ENCODE peak calls at places on chromosomes 3 and 15, in six cellular contexts. Y is neural progenitor cell, L is GM23248, C is HCT116, J is hepatocyte, T is PC-3. Z is an unnamed sample.

GRCh38 chr15:70036585-70037343 is 61.0 kb downstream of the TLE3 start:
- DNase-seq in Y (no peak), L (no peak), C (no peak), J (no peak), T (peak; percentile 28), Z (no peak)

GRCh38 chr3:133573629-133574194 is at the start of gene CDV3:
- DNase-seq in Y (peak; percentile 89), L (no peak), C (no peak), J (no peak), T (no peak), Z (peak; percentile 71)

GRCh38 chr15:67542192-67542461 is 376 bp upstream of the MAP2K5 start:
- DNase-seq in Y (peak; percentile 62), L (no peak), C (no peak), J (peak; percentile 8), T (peak; percentile 24), Z (peak; percentile 44)

GRCh38 chr3:138230525-138230924 is 43.4 kb downstream of the ARMC8 start:
- DNase-seq in Y (no peak), L (peak; percentile 73), C (no peak), J (no peak), T (no peak), Z (no peak)

GRCh38 chr3:61605589-61606175 is 44.3 kb downstream of the PTPRG start:
- DNase-seq in Y (no peak), L (no peak), C (no peak), J (no peak), T (no peak), Z (no peak)

GRCh38 chr3:156633335-156633734 is 41.1 kb upstream of the TIPARP start:
- DNase-seq in Y (no peak), L (peak; percentile 90), C (no peak), J (no peak), T (no peak), Z (no peak)

GRCh38 chr3:35644461-35644860 is 5.1 kb downstream of the ARPP21 start:
- DNase-seq in Y (no peak), L (no peak), C (no peak), J (no peak), T (no peak), Z (no peak)

GRCh38 chr3:187360523-187361060 is 7.6 kb upstream of the RTP4 start:
- DNase-seq in Y (peak; percentile 17), L (peak; percentile 25), C (no peak), J (no peak), T (no peak), Z (no peak)

GRCh38 chr15:88776646-88777045 is 26.6 kb upstream of the ACAN start:
- DNase-seq in Y (no peak), L (no peak), C (no peak), J (no peak), T (no peak), Z (no peak)

GRCh38 chr15:90603893-90604292 is 74.2 kb downstream of the CRTC3 start:
- DNase-seq in Y (no peak), L (peak; percentile 59), C (no peak), J (no peak), T (peak; percentile 38), Z (peak; percentile 42)

GRCh38 chr3:99681976-99682375 is 43.6 kb downstream of the COL8A1 start:
- DNase-seq in Y (no peak), L (no peak), C (no peak), J (no peak), T (no peak), Z (no peak)

GRCh38 chr3:37162501-37163245 is 11.7 kb downstream of the LRRFIP2 start:
- DNase-seq in Y (no peak), L (no peak), C (no peak), J (no peak), T (no peak), Z (no peak)

GRCh38 chr3:66144792-66145733 is 75.7 kb upstream of the SLC25A26 start:
- DNase-seq in Y (no peak), L (peak; percentile 66), C (no peak), J (no peak), T (peak; percentile 36), Z (no peak)

GRCh38 chr3:97871788-97872187 is 50.0 kb downstream of the CRYBG3 start:
- DNase-seq in Y (no peak), L (peak; percentile 55), C (no peak), J (no peak), T (no peak), Z (no peak)

GRCh38 chr3:154122912-154123559 is 1.8 kb downstream of the ARHGEF26 start:
- DNase-seq in Y (no peak), L (peak; percentile 23), C (no peak), J (peak; percentile 43), T (peak; percentile 41), Z (peak; percentile 19)

GRCh38 chr3:196842567-196843434 is 24.9 kb upstream of the SENP5 start:
- DNase-seq in Y (no peak), L (no peak), C (no peak), J (no peak), T (no peak), Z (no peak)

GRCh38 chr3:15500107-15500724 is 21.3 kb downstream of the COLQ start:
- DNase-seq in Y (no peak), L (peak; percentile 70), C (no peak), J (no peak), T (no peak), Z (no peak)

GRCh38 chr3:58260733-58261132 is 23.1 kb downstream of the ABHD6 start:
- DNase-seq in Y (no peak), L (peak; percentile 81), C (no peak), J (no peak), T (no peak), Z (no peak)

GRCh38 chr3:139199421-139200010 is 144.3 kb upstream of the MRPS22 start:
- DNase-seq in Y (no peak), L (peak; percentile 42), C (no peak), J (no peak), T (no peak), Z (no peak)

GRCh38 chr3:113264741-113265140 is 53.4 kb downstream of the BOC start:
- DNase-seq in Y (peak; percentile 72), L (no peak), C (no peak), J (no peak), T (no peak), Z (peak; percentile 44)

GRCh38 chr3:114011059-114011797 is 45.1 kb downstream of the CCDC191 start:
- DNase-seq in Y (no peak), L (no peak), C (no peak), J (no peak), T (no peak), Z (no peak)

GRCh38 chr3:23702198-23702597 is 103.6 kb upstream of the UBE2E1 start:
- DNase-seq in Y (no peak), L (no peak), C (no peak), J (peak; percentile 19), T (peak; percentile 83), Z (peak; percentile 54)
- TF ChIP-seq EZH2phosphoT487 in Y (no peak), L (no peak), C (no peak), J (no peak), T (no peak), Z (no peak)

DNA sequence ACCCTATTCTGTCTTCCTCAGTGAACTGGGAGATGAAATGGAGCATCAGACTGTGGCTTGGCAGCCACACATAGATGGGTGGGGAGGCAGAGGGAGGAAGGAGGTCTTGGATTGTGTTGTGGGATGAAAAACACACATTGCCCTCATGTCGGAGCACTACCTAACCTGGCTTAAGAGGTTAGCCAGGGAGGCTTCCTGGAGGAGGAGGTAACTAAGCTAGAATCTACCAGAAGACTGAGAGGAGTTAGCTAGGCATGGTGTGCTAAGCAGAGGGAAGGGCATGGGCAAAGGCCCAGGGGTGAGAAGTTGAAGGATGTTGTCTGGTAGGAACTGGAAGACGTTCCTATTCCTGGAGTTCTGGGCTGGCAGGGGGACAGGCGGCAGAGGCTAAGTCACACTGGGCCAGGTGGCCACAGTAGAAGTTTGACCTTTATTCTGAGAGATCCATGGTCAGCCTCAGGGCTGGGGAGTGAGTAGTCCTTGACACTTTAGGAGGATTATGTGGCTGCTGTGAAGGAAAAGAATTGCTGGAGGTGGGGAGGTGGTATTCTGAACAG is 7.7 kb upstream of the PRKCD start:
- DNase-seq in Y (no peak), L (no peak), C (no peak), J (no peak), T (no peak), Z (no peak)
- TF ChIP-seq EZH2 in Y (no peak), L (no peak), C (no peak), J (no peak), T (no peak), Z (no peak)

GRCh38 chr15:35448294-35448693 is 97.7 kb downstream of the DPH6 start:
- DNase-seq in Y (no peak), L (no peak), C (no peak), J (no peak), T (peak; percentile 68), Z (no peak)

GRCh38 chr15:35442734-35443133 is 103.2 kb downstream of the DPH6 start:
- DNase-seq in Y (no peak), L (peak; percentile 6), C (no peak), J (no peak), T (no peak), Z (no peak)

GRCh38 chr15:35445891-35446290 is 100.1 kb downstream of the DPH6 start:
- DNase-seq in Y (no peak), L (peak; percentile 8), C (no peak), J (no peak), T (peak; percentile 73), Z (no peak)

GRCh38 chr15:35443376-35443775 is 102.6 kb downstream of the DPH6 start:
- DNase-seq in Y (no peak), L (no peak), C (no peak), J (no peak), T (no peak), Z (peak; percentile 2)

DNA sequence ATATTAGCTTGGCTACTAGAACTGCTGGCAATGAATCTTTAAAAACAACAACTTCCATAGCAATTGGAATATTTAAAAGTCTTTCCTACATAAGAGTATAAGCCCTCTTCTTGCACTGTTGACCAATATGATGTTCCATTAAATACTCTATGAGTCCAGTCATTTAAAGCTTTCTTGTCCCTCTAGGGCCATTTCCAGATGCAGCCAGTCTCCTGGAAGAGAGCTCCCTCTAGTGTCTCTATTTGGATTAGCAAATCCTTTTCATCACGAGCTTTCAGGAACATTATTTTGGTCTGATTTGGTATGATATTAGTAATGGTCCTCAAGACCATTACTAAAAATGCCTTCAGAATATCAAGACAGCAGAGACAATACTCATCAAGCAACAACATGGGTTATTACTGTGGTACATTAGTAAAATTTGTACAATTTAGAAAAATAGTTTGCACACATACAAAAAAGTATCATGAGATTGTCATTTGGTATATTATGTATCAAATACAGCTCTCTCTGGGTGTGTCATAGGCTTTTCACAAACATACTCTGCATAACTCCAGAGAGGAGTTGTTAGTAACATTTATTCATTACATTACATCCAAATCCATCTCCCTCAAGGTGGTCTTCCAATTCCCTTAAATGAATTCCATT is 101.3 kb downstream of the DPH6 start:
- DNase-seq in Y (peak; percentile 65), L (peak; percentile 67), C (peak; percentile 39), J (peak; percentile 56), T (peak; percentile 76), Z (peak; percentile 73)
- TF ChIP-seq EZH2phosphoT487 in Y (no peak), L (no peak), C (no peak), J (no peak), T (no peak), Z (no peak)

DNA sequence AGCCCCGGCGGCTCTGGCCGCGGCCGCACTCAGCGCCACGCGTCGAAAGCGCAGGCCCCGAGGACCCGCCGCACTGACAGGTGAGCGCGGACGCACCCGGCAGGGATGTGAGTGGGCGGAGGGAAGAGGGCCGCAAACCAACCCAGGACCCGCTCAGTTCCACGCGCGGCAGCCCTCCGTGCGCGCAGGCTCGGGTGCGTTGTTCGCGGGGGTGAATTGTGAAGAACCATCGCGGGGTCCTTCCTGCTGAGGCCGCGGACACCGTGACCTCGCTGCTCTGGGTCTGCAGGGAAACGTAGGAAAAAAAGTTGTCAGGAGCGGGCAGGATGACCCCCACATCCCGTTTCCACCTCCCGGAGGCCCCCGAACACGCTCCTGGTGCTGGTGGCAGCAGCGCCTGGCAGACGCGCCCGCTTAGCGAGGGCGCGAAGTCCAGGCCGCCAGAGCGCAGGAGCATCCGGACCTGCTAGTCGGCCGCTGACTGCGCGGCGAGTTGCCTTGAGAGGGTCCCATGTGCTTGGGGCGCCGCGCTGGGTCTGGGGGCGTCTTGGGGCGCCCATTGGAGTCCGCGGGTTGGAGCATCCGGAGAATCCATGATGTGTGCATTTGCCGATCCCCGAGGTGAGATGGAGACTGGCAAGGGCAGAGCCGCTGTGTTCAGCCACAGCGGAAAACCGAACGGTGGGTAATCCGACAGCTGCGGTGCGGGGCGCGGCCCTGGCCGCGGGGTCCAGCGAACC is 448 bp downstream of the GREM1 start:
- DNase-seq in Y (peak; percentile 76), L (peak; percentile 74), C (no peak), J (peak; percentile 34), T (no peak), Z (peak; percentile 68)
- TF ChIP-seq EZH2 in Y (peak; percentile 73), L (no peak), C (no peak), J (no peak), T (no peak), Z (peak; percentile 85)

Z was measured in GM23338.